ENCODE peak calls at places on chromosome 15, in four cellular contexts. A is brain microvascular endothelial cell, F is colonic mucosa, X is SJSA1. B is an unnamed sample.

GRCh38 chr15:73239564-73240208 is 129.1 kb downstream of the HCN4 start:
- DNase-seq in A (peak), X (no peak), F (no peak), B (no peak)

GRCh38 chr15:90588427-90588826 is 58.7 kb downstream of the CRTC3 start:
- DNase-seq in X (no peak), F (no peak), A (peak), B (no peak)

GRCh38 chr15:56496635-56497034 is 31.7 kb upstream of the MNS1 start:
- DNase-seq in X (peak), A (peak), F (no peak), B (no peak)

GRCh38 chr15:52294881-52295420 is 653 bp downstream of the MYO5C start:
- DNase-seq in X (no peak), A (no peak), F (peak), B (no peak)

GRCh38 chr15:57731543-57732103 is 25.1 kb downstream of the POLR2M start:
- DNase-seq in F (no peak), X (no peak), A (no peak), B (no peak)

GRCh38 chr15:92385096-92385495 is 8.6 kb upstream of the ST8SIA2 start:
- DNase-seq in X (no peak), F (no peak), A (peak), B (no peak)

GRCh38 chr15:59170295-59170881 is 36.3 kb upstream of the LDHAL6B start:
- DNase-seq in X (peak), F (peak), A (peak), B (no peak)

GRCh38 chr15:88864861-88865497 is 30.4 kb downstream of the HAPLN3 start:
- DNase-seq in F (no peak), X (no peak), A (no peak), B (no peak)

GRCh38 chr15:38216763-38217162 is 35.9 kb upstream of the SPRED1 start:
- DNase-seq in A (peak), X (no peak), F (no peak), B (no peak)

GRCh38 chr15:25226360-25226759 is 212.5 kb downstream of the UBE3A start:
- DNase-seq in X (no peak), A (no peak), F (no peak), B (no peak)

GRCh38 chr15:67080900-67081431 is 15.6 kb downstream of the SMAD3 start:
- DNase-seq in X (peak), A (peak), F (peak), B (no peak)
- H3K4me3 ChIP-seq in X (no peak), A (no peak), F (no peak), B (no peak)

GRCh38 chr15:65066001-65066634 is 1.7 kb downstream of the RASL12 start:
- DNase-seq in A (peak), F (no peak), X (peak), B (no peak)
- H3K4me3 ChIP-seq in A (no peak), F (no peak), X (peak), B (peak)

GRCh38 chr15:74873756-74874424 is 725 bp upstream of the SCAMP2 start:
- DNase-seq in X (no peak), A (no peak), F (peak), B (no peak)
- H3K4me3 ChIP-seq in X (peak), A (peak), F (peak), B (peak)

GRCh38 chr15:80151576-80151975 is 1.2 kb upstream of the FAH start:
- DNase-seq in X (no peak), A (no peak), F (no peak), B (no peak)
- H3K4me3 ChIP-seq in X (no peak), A (no peak), F (no peak), B (no peak)

GRCh38 chr15:83282859-83283812 is 1.3 kb downstream of the BNC1 start:
- DNase-seq in F (no peak), X (peak), A (no peak), B (no peak)
- H3K4me3 ChIP-seq in F (peak), X (peak), A (peak), B (peak)

GRCh38 chr15:78810003-78810376 is 1.3 kb downstream of the ADAMTS7 start:
- DNase-seq in X (no peak), A (peak), F (no peak), B (no peak)
- H3K4me3 ChIP-seq in X (peak), A (peak), F (peak), B (peak)

DNA sequence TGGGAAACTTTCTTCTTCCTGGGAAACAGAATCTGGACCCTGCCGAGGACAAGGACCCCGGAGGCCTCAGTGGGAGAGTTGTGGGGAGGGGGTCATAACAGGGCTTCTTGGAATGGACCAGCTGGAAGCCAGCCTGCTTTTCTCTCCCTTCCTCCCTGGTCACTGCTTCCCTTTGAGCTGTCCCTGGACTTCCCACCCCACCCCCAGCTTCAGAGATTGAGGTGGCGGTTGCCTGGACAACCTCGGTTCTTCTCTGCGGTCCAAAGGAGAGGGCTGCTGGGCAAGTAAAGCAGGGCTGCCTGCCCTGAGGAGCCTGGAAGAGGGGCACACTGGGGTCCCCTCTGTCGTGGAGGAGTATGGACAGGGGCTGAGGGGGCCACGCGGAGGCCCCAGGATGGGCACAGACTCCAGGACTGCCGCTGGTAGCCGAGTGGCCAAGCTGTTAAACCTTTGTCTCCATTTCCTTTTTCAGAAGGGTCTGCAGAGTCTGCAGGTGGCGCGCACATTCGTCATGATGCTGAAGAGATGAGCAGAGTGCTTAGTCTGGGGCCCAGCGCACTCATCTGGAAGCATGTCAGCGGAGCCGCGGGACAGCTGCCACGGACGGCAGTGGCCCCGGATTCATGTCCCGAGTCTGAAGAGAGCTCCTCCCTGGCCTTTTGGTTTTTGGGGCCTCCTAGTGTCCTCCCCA is 42.8 kb downstream of the KLHL25 start:
- DNase-seq in F (no peak), X (no peak), A (no peak), B (no peak)
- H3K4me3 ChIP-seq in F (no peak), X (no peak), A (no peak), B (no peak)

DNA sequence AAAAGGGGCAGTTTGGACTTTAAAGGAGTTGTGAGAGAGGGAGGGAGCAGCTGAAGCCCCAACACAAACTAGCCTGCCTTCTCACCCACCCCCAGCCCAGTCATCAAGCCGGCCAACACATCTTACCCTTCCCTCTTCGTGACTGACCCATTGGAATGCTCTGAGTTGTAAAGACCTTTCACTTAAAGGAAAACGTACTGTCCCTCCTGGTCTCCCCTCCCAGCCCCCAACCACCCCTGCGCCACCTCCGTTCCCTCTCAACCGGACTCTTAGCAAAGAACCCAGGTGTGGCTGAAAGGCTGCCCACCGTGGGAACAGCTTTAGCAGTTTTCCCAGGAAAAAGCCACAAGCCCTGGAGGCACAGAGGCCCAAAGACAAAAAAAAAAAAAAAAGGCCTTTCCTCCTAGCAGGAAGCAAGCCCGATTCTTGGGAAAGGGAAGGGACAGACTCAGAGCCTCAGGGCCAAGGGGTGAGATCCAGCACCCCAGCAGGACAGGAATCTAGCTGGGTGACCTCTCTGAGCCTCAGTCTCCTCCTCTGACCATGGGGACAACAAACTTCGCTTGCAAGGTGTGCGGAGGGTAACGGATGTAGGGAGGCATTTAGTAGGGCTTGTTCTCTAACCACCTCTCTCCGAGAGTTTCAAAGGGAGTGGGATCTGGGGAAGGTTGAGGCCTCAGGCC is 2.4 kb downstream of the CYP11A1 start:
- DNase-seq in F (no peak), A (no peak), X (no peak), B (no peak)
- H3K4me3 ChIP-seq in F (no peak), A (peak), X (peak), B (peak)

DNA sequence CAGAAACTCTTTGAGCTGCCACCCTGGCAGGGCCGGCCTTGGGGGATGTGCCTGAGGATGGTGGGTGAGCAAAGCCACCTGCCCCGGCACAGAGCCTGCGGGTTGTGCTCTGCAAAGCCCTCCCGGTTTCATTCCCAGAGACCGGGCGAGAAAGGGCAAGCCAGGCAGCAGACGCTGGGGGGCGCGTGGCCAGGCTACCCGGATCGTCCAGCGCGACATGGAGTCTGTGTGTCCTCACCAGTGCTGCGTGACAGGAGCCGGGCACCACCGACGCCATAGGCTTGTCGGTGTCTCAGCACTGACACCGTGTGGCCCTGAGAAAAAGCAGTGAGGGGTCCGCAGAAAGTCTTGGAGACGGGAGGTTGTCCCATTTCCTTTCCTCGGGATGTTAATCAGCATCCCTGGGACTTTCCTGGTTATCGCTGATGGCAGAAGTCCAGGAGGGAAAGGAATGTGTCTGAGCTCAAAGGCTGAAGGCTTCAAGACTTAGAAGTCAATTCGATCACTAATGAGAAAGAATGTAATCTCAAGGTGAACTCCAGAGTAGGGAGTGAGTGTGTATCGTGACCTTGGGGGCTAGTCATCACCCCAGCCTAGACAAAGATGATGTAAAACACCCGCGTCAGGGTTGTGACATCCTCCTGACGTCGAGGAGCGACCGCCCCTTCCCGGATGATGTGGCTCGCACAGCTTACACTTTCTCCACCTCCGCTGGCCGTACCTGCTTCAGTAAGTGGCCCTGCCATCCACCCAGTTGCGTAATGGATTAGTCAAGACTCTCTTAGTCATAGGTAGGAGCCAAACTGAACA is 36.3 kb upstream of the PLA2G4E start:
- DNase-seq in X (peak), F (peak), A (peak), B (peak)
- H3K4me3 ChIP-seq in X (no peak), F (peak), A (peak), B (peak)